ENCODE peak calls at places on chromosome 1, in six cellular contexts. One of them, this sample, is unnamed.

GRCh38 chr1:244461254-244462071 is at the start of gene CATSPERE:
- DNase-seq in endothelial cell: peak; percentile 84
- DNase-seq in fibroblast of lung: peak; percentile 82
- DNase-seq in NCI-H1048: no peak
- DNase-seq in ureter: peak; percentile 86
- DNase-seq in NCI-H146: peak; percentile 98
- DNase-seq in this sample: peak; percentile 93

GRCh38 chr1:206737729-206738222 is 32.8 kb upstream of the IL19 start:
- DNase-seq in endothelial cell: no peak
- DNase-seq in fibroblast of lung: no peak
- DNase-seq in NCI-H1048: no peak
- DNase-seq in ureter: no peak
- DNase-seq in NCI-H146: no peak
- DNase-seq in this sample: no peak

GRCh38 chr1:209880051-209880450 is 52.3 kb downstream of the UTP25 start:
- DNase-seq in endothelial cell: no peak
- DNase-seq in fibroblast of lung: no peak
- DNase-seq in NCI-H1048: no peak
- DNase-seq in ureter: no peak
- DNase-seq in NCI-H146: peak; percentile 36
- DNase-seq in this sample: no peak

GRCh38 chr1:207971511-207972224 is 60.7 kb upstream of the CD34 start:
- DNase-seq in endothelial cell: no peak
- DNase-seq in fibroblast of lung: no peak
- DNase-seq in NCI-H1048: no peak
- DNase-seq in ureter: no peak
- DNase-seq in NCI-H146: no peak
- DNase-seq in this sample: no peak

GRCh38 chr1:26530898-26531598 is 1.5 kb downstream of the RPS6KA1 start:
- DNase-seq in endothelial cell: no peak
- DNase-seq in fibroblast of lung: peak; percentile 19
- DNase-seq in NCI-H1048: peak; percentile 34
- DNase-seq in ureter: peak; percentile 62
- DNase-seq in NCI-H146: peak; percentile 70
- DNase-seq in this sample: peak; percentile 81

GRCh38 chr1:116485071-116485735 is 85.6 kb downstream of the CD58 start:
- DNase-seq in endothelial cell: peak; percentile 92
- DNase-seq in fibroblast of lung: peak; percentile 84
- DNase-seq in NCI-H1048: peak; percentile 78
- DNase-seq in ureter: peak; percentile 84
- DNase-seq in NCI-H146: peak; percentile 93
- DNase-seq in this sample: peak; percentile 93

GRCh38 chr1:9909222-9910046 is 635 bp downstream of the CTNNBIP1 start:
- DNase-seq in endothelial cell: no peak
- DNase-seq in fibroblast of lung: no peak
- DNase-seq in NCI-H1048: no peak
- DNase-seq in ureter: peak; percentile 55
- DNase-seq in NCI-H146: peak; percentile 13
- DNase-seq in this sample: peak; percentile 34

GRCh38 chr1:27773732-27774445 is 870 bp downstream of the STX12 start:
- DNase-seq in endothelial cell: no peak
- DNase-seq in fibroblast of lung: peak; percentile 36
- DNase-seq in NCI-H1048: no peak
- DNase-seq in ureter: no peak
- DNase-seq in NCI-H146: no peak
- DNase-seq in this sample: no peak

GRCh38 chr1:89946532-89946931 is 48.4 kb upstream of the ZNF326 start:
- DNase-seq in endothelial cell: no peak
- DNase-seq in fibroblast of lung: no peak
- DNase-seq in NCI-H1048: no peak
- DNase-seq in ureter: no peak
- DNase-seq in NCI-H146: no peak
- DNase-seq in this sample: no peak

GRCh38 chr1:228282329-228283042 is 74.6 kb downstream of the OBSCN start:
- DNase-seq in endothelial cell: no peak
- DNase-seq in fibroblast of lung: peak; percentile 28
- DNase-seq in NCI-H1048: no peak
- DNase-seq in ureter: no peak
- DNase-seq in NCI-H146: no peak
- DNase-seq in this sample: peak; percentile 24

GRCh38 chr1:27343639-27344025 is 1.8 kb downstream of the SYTL1 start:
- DNase-seq in endothelial cell: no peak
- DNase-seq in fibroblast of lung: no peak
- DNase-seq in NCI-H1048: no peak
- DNase-seq in ureter: no peak
- DNase-seq in NCI-H146: no peak
- DNase-seq in this sample: no peak

GRCh38 chr1:235588916-235589515 is 60.6 kb downstream of the GNG4 start:
- DNase-seq in endothelial cell: no peak
- DNase-seq in fibroblast of lung: no peak
- DNase-seq in NCI-H1048: no peak
- DNase-seq in ureter: no peak
- DNase-seq in NCI-H146: no peak
- DNase-seq in this sample: no peak

GRCh38 chr1:2050793-2051682 is 827 bp downstream of the PRKCZ start:
- DNase-seq in endothelial cell: no peak
- DNase-seq in fibroblast of lung: no peak
- DNase-seq in NCI-H1048: no peak
- DNase-seq in ureter: no peak
- DNase-seq in NCI-H146: no peak
- DNase-seq in this sample: peak; percentile 33

GRCh38 chr1:155320252-155320651 is 442 bp upstream of the RUSC1 start:
- DNase-seq in endothelial cell: no peak
- DNase-seq in fibroblast of lung: no peak
- DNase-seq in NCI-H1048: no peak
- DNase-seq in ureter: no peak
- DNase-seq in NCI-H146: no peak
- DNase-seq in this sample: no peak